ENCODE peak calls at places on chromosome 14, in eight cellular contexts. W is ovary, T is cardiac fibroblast, P is lower leg skin, N is tibial nerve, H is mucosa of descending colon, X is epithelial cell of proximal tubule, B is neural crest cell. O is an unnamed sample.

GRCh38 chr14:89185919-89186849 is 230.8 kb downstream of the FOXN3 start:
- DNase-seq in W (no peak), T (peak), P (no peak), N (no peak), H (no peak), X (no peak), B (no peak), O (no peak)

GRCh38 chr14:72800296-72800695 is 93.6 kb downstream of the DPF3 start:
- DNase-seq in W (no peak), T (no peak), P (no peak), N (no peak), H (no peak), X (no peak), B (no peak), O (no peak)

GRCh38 chr14:104467236-104467635 is 112.3 kb upstream of the C14orf180 start:
- DNase-seq in W (no peak), T (no peak), P (no peak), N (no peak), H (no peak), X (no peak), B (no peak), O (no peak)

GRCh38 chr14:72617391-72618011 is 276.4 kb downstream of the DPF3 start:
- DNase-seq in W (peak), T (no peak), P (no peak), N (peak), H (no peak), X (no peak), B (no peak), O (no peak)

GRCh38 chr14:56065621-56066295 is 52.5 kb upstream of the PELI2 start:
- DNase-seq in W (no peak), T (no peak), P (no peak), N (no peak), H (no peak), X (peak), B (no peak), O (no peak)

GRCh38 chr14:106174206-106174605 is 647.8 kb downstream of the TMEM121 start:
- DNase-seq in W (no peak), T (no peak), P (no peak), N (no peak), H (peak), X (no peak), B (no peak), O (no peak)

GRCh38 chr14:91985008-91985407 is 37.5 kb upstream of the FBLN5 start:
- DNase-seq in W (no peak), T (peak), P (no peak), N (no peak), H (no peak), X (peak), B (no peak), O (no peak)

GRCh38 chr14:22978487-22978837 is 3.9 kb downstream of the AJUBA start:
- DNase-seq in W (no peak), T (peak), P (no peak), N (no peak), H (no peak), X (no peak), B (no peak), O (no peak)

GRCh38 chr14:75310295-75311059 is 31.8 kb downstream of the FOS start:
- DNase-seq in W (peak), T (peak), P (peak), N (peak), H (peak), X (no peak), B (peak), O (peak)

GRCh38 chr14:55130194-55130550 is 1.1 kb downstream of the LGALS3 start:
- DNase-seq in W (no peak), T (peak), P (peak), N (no peak), H (peak), X (no peak), B (no peak), O (no peak)

GRCh38 chr14:51041853-51042252 is 53.1 kb downstream of the TRIM9 start:
- DNase-seq in W (no peak), T (no peak), P (no peak), N (no peak), H (no peak), X (no peak), B (no peak), O (no peak)

GRCh38 chr14:59343585-59343984 is 121.6 kb downstream of the GPR135 start:
- DNase-seq in W (no peak), T (no peak), P (no peak), N (no peak), H (no peak), X (no peak), B (no peak), O (no peak)

GRCh38 chr14:61712137-61712536 is 16.8 kb downstream of the HIF1A start:
- DNase-seq in W (no peak), T (peak), P (no peak), N (no peak), H (no peak), X (no peak), B (no peak), O (no peak)

GRCh38 chr14:24139272-24139934 is 2.0 kb downstream of the EMC9 start:
- DNase-seq in W (no peak), T (no peak), P (no peak), N (no peak), H (no peak), X (no peak), B (no peak), O (no peak)

GRCh38 chr14:30292591-30292990 is 266.4 kb upstream of the G2E3 start:
- DNase-seq in W (no peak), T (no peak), P (no peak), N (no peak), H (no peak), X (no peak), B (no peak), O (no peak)

GRCh38 chr14:102213984-102214658 is 74.4 kb downstream of the WDR20 start:
- DNase-seq in W (no peak), T (no peak), P (no peak), N (no peak), H (no peak), X (no peak), B (no peak), O (no peak)

GRCh38 chr14:55448146-55448614 is 7.8 kb upstream of the TBPL2 start:
- DNase-seq in W (no peak), T (peak), P (peak), N (peak), H (peak), X (peak), B (no peak), O (no peak)

GRCh38 chr14:66739826-66740225 is 231.9 kb downstream of the GPHN start:
- DNase-seq in W (no peak), T (no peak), P (no peak), N (no peak), H (no peak), X (no peak), B (no peak), O (no peak)

GRCh38 chr14:48027115-48027514 is 351.7 kb upstream of the MDGA2 start:
- DNase-seq in W (no peak), T (no peak), P (no peak), N (no peak), H (no peak), X (no peak), B (no peak), O (no peak)

GRCh38 chr14:31660191-31660590 is 99.0 kb downstream of the NUBPL start:
- DNase-seq in W (no peak), T (no peak), P (no peak), N (no peak), H (no peak), X (no peak), B (no peak), O (no peak)

GRCh38 chr14:54168489-54168888 is 211.9 kb upstream of the BMP4 start:
- DNase-seq in W (no peak), T (no peak), P (no peak), N (no peak), H (no peak), X (no peak), B (no peak), O (no peak)

GRCh38 chr14:45065540-45065939 is 18.4 kb upstream of the PRPF39 start:
- DNase-seq in W (no peak), T (no peak), P (no peak), N (no peak), H (no peak), X (no peak), B (no peak), O (no peak)

GRCh38 chr14:20855652-20856291 is 35.4 kb upstream of the RNASE3 start:
- DNase-seq in W (peak), T (peak), P (peak), N (peak), H (peak), X (peak), B (peak), O (no peak)

GRCh38 chr14:60254176-60254575 is 5.2 kb downstream of the PPM1A start:
- DNase-seq in W (no peak), T (no peak), P (no peak), N (no peak), H (peak), X (peak), B (no peak), O (no peak)

GRCh38 chr14:24362241-24362960 is 5.6 kb upstream of the NFATC4 start:
- DNase-seq in W (no peak), T (no peak), P (no peak), N (no peak), H (no peak), X (no peak), B (no peak), O (no peak)

GRCh38 chr14:72780771-72781170 is 113.1 kb downstream of the DPF3 start:
- DNase-seq in W (no peak), T (peak), P (no peak), N (no peak), H (no peak), X (no peak), B (no peak), O (no peak)

GRCh38 chr14:104882325-104882973 is 17.4 kb downstream of the CEP170B start:
- DNase-seq in W (no peak), T (no peak), P (no peak), N (no peak), H (peak), X (no peak), B (no peak), O (peak)

GRCh38 chr14:59254146-59254910 is 65.9 kb downstream of the DAAM1 start:
- DNase-seq in W (peak), T (peak), P (peak), N (peak), H (peak), X (no peak), B (no peak), O (no peak)

GRCh38 chr14:30822080-30822571 is 52.2 kb upstream of the COCH start:
- DNase-seq in W (no peak), T (no peak), P (no peak), N (no peak), H (no peak), X (no peak), B (no peak), O (no peak)

GRCh38 chr14:70416322-70416716 is 571 bp downstream of the SYNJ2BP start:
- DNase-seq in W (no peak), T (peak), P (no peak), N (no peak), H (peak), X (no peak), B (no peak), O (no peak)

GRCh38 chr14:100173353-100173752 is 13.9 kb upstream of the DEGS2 start:
- DNase-seq in W (no peak), T (no peak), P (no peak), N (no peak), H (no peak), X (no peak), B (no peak), O (no peak)
- TF ChIP-seq CTCF in W (no peak), T (no peak), P (no peak), N (no peak), H (no peak), X (no peak), B (no peak), O (no peak)

GRCh38 chr14:87999282-87999681 is 5.7 kb upstream of the GPR65 start:
- DNase-seq in W (no peak), T (no peak), P (no peak), N (no peak), H (no peak), X (no peak), B (no peak), O (no peak)
- TF ChIP-seq CTCF in W (no peak), T (no peak), P (no peak), N (no peak), H (no peak), X (no peak), B (no peak), O (no peak)

DNA sequence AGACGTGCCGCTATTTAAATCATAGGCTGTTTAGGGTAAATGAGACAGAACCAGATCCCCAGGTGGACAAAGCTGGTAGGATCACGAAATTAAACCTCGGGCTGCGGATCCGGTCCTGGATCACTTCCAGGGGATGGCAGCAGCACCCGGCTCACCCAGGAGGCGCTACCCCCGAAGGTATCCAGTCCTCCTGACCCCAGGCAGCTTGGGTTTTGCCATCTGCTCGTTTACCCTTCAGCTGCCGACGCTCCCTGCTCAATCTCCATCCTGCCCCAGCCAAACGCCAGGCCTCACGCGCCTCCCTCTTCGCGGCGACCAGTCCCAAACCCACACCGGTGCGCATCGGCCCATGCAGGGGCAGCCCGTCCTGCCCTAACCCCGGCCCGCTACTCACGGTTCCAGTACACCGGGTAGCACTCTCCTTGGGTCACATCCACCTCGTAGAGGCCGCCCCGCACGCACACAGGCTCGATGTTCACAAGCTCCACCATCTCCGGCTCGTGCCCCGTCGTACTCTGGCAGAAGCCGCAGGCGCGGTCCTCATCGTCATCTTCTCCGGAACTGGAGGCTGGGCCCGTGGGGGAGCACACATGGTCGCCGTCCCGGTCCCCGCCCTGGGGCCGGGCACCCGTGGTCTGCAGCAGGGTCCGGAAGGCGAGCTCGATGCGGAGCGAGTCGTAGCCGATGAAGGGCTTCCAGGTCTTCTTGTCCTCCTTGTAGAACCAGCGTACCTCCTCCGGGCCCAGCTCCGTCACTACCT is 1.1 kb downstream of the DDHD1 start:
- DNase-seq in W (peak), T (peak), P (peak), N (peak), H (peak), X (peak), B (peak), O (peak)
- TF ChIP-seq CTCF in W (no peak), T (peak), P (no peak), N (no peak), H (no peak), X (no peak), B (peak), O (no peak)

GRCh38 chr14:96281486-96281885 is 25.5 kb downstream of the BDKRB1 start:
- DNase-seq in W (no peak), T (no peak), P (no peak), N (no peak), H (no peak), X (no peak), B (no peak), O (no peak)
- TF ChIP-seq CTCF in W (no peak), T (no peak), P (no peak), N (no peak), H (no peak), X (no peak), B (no peak), O (no peak)

GRCh38 chr14:77108753-77109152 is 10.7 kb downstream of the CIPC start:
- DNase-seq in W (no peak), T (no peak), P (no peak), N (no peak), H (no peak), X (no peak), B (no peak), O (no peak)

GRCh38 chr14:77109656-77110055 is 11.6 kb downstream of the CIPC start:
- DNase-seq in W (no peak), T (no peak), P (no peak), N (no peak), H (no peak), X (no peak), B (no peak), O (no peak)

GRCh38 chr14:77110286-77110685 is 12.2 kb downstream of the CIPC start:
- DNase-seq in W (no peak), T (no peak), P (no peak), N (no peak), H (no peak), X (no peak), B (no peak), O (no peak)

GRCh38 chr14:77113644-77114043 is 15.6 kb downstream of the CIPC start:
- DNase-seq in W (no peak), T (no peak), P (no peak), N (no peak), H (no peak), X (no peak), B (no peak), O (no peak)

GRCh38 chr14:77111021-77111420 is 13.0 kb downstream of the CIPC start:
- DNase-seq in W (no peak), T (peak), P (no peak), N (no peak), H (no peak), X (no peak), B (peak), O (no peak)
- TF ChIP-seq CTCF in W (no peak), T (no peak), P (no peak), N (no peak), H (no peak), X (no peak), B (no peak), O (no peak)